ENCODE peak calls at places on chromosomes 4 and X, in ten cellular contexts. P is endodermal cell, Y is astrocyte of the spinal cord, K is IMR-90, L is upper lobe of left lung, B is astrocyte, M is AG10803, O is tibial artery, Q is foreskin keratinocyte, R is nephron progenitor cell. U is an unnamed sample.

GRCh38 chr4:150493846-150494245 is 88.1 kb upstream of the MAB21L2 start:
- DNase-seq in M (peak), B (peak), K (no peak), Y (no peak), O (no peak), R (no peak), Q (no peak), P (no peak), L (no peak), U (peak)

GRCh38 chr4:2070421-2071251 is 11.5 kb downstream of the NAT8L start:
- DNase-seq in L (peak), R (no peak), Q (no peak), O (no peak), P (peak), Y (no peak), K (no peak), B (no peak), M (no peak), U (no peak)

GRCh38 chr4:26074672-26075071 is 160.7 kb downstream of the SMIM20 start:
- DNase-seq in O (no peak), R (no peak), B (no peak), K (no peak), Q (no peak), Y (no peak), P (no peak), L (no peak), M (no peak), U (no peak)

GRCh38 chrX:129015381-129015780 is 507.9 kb downstream of the SMARCA1 start:
- DNase-seq in L (no peak), B (no peak), P (no peak), O (no peak), Q (no peak), M (no peak), R (no peak), K (no peak), Y (no peak), U (no peak)

GRCh38 chrX:78168065-78168464 is 28.6 kb upstream of the TAF9B start:
- DNase-seq in O (no peak), R (no peak), Q (no peak), M (no peak), K (no peak), Y (no peak), P (no peak), B (no peak), L (no peak), U (no peak)

GRCh38 chr4:110104661-110105060 is 93.8 kb downstream of the ELOVL6 start:
- DNase-seq in K (no peak), B (no peak), M (no peak), O (no peak), P (peak), R (no peak), L (no peak), Q (no peak), Y (no peak), U (no peak)

GRCh38 chr4:70842761-70843435 is 3.2 kb upstream of the GRSF1 start:
- DNase-seq in M (no peak), O (no peak), L (no peak), B (no peak), Y (no peak), P (no peak), K (no peak), Q (no peak), R (no peak), U (no peak)

GRCh38 chrX:11558972-11559371 is 106.7 kb downstream of the ARHGAP6 start:
- DNase-seq in R (peak), Q (no peak), P (peak), M (no peak), Y (no peak), B (no peak), O (no peak), L (no peak), K (no peak), U (no peak)

GRCh38 chr4:3878678-3879077 is 112.5 kb downstream of the ADRA2C start:
- DNase-seq in O (no peak), R (no peak), K (no peak), M (no peak), B (no peak), Q (no peak), P (no peak), Y (no peak), L (no peak), U (no peak)

GRCh38 chrX:154020500-154021115 is 906 bp upstream of the IRAK1 start:
- DNase-seq in B (no peak), K (no peak), P (no peak), L (no peak), R (no peak), Y (no peak), O (no peak), Q (no peak), M (peak), U (no peak)

GRCh38 chrX:107450823-107451509 is 1.5 kb downstream of the FRMPD3 start:
- DNase-seq in Y (no peak), M (no peak), B (no peak), P (peak), R (peak), L (no peak), O (no peak), K (no peak), Q (no peak), U (no peak)

GRCh38 chr4:184331155-184331995 is 113.7 kb upstream of the ENPP6 start:
- DNase-seq in L (no peak), Q (no peak), P (peak), O (no peak), M (no peak), B (no peak), Y (no peak), R (no peak), K (peak), U (no peak)

GRCh38 chr4:158841540-158841939 is 72.7 kb downstream of the FNIP2 start:
- DNase-seq in P (no peak), M (no peak), Y (no peak), R (no peak), B (no peak), O (no peak), Q (no peak), L (no peak), K (no peak), U (no peak)

GRCh38 chr4:147378780-147379179 is 102.1 kb upstream of the EDNRA start:
- DNase-seq in R (no peak), K (no peak), Q (peak), Y (no peak), O (no peak), B (no peak), P (no peak), M (no peak), L (no peak), U (no peak)

GRCh38 chrX:104392350-104392749 is 137.6 kb upstream of the ESX1 start:
- DNase-seq in B (no peak), Y (no peak), R (no peak), Q (no peak), O (no peak), M (no peak), P (no peak), K (no peak), L (no peak), U (no peak)

GRCh38 chr4:53932784-53933183 is 131.6 kb downstream of the CHIC2 start:
- DNase-seq in L (no peak), P (no peak), O (no peak), Y (peak), Q (no peak), R (no peak), K (peak), B (peak), M (peak), U (peak)

GRCh38 chr4:48960988-48961635 is 25.0 kb upstream of the CWH43 start:
- DNase-seq in K (no peak), Q (peak), Y (no peak), R (no peak), L (no peak), P (no peak), M (no peak), O (no peak), B (no peak), U (no peak)

GRCh38 chrX:54479471-54480122 is 16.4 kb downstream of the FGD1 start:
- DNase-seq in R (peak), B (no peak), L (no peak), O (no peak), K (no peak), M (no peak), Q (no peak), Y (no peak), P (peak), U (no peak)

GRCh38 chr4:6179362-6179761 is 21.0 kb downstream of the JAKMIP1 start:
- DNase-seq in K (no peak), Q (no peak), Y (no peak), O (no peak), L (no peak), R (no peak), B (no peak), M (no peak), P (no peak), U (no peak)

GRCh38 chr4:52911684-52912294 is 49.7 kb downstream of the RASL11B start:
- DNase-seq in M (peak), Y (peak), O (peak), B (peak), K (peak), R (peak), Q (peak), L (no peak), P (peak), U (peak)
- TF ChIP-seq CTCF in M (peak), Y (peak), O (peak), B (peak), K (peak), R (peak), Q (peak), L (peak), P (peak), U (peak)

GRCh38 chr4:43048570-43048969 is 156.1 kb downstream of the GRXCR1 start:
- DNase-seq in Y (no peak), O (no peak), Q (no peak), R (no peak), B (no peak), K (no peak), M (no peak), P (peak), L (no peak), U (no peak)
- TF ChIP-seq CTCF in Y (no peak), O (no peak), Q (no peak), R (no peak), B (no peak), K (peak), M (no peak), P (peak), L (no peak), U (no peak)

GRCh38 chr4:83906561-83906960 is 370.7 kb downstream of the GPAT3 start:
- DNase-seq in L (no peak), B (peak), K (peak), R (no peak), M (peak), O (no peak), Q (no peak), Y (no peak), P (no peak), U (peak)

GRCh38 chr4:83910693-83911092 is 374.8 kb downstream of the GPAT3 start:
- DNase-seq in R (no peak), P (no peak), Q (no peak), O (no peak), K (no peak), M (no peak), Y (no peak), L (no peak), B (no peak), U (no peak)

GRCh38 chr4:83905952-83906351 is 370.0 kb downstream of the GPAT3 start:
- DNase-seq in Y (no peak), P (peak), K (no peak), R (peak), B (no peak), L (no peak), O (no peak), Q (no peak), M (no peak), U (no peak)
- TF ChIP-seq CTCF in Y (peak), P (peak), K (peak), R (peak), B (no peak), L (no peak), O (no peak), Q (peak), M (no peak), U (no peak)

GRCh38 chr4:105708376-105709080 is at the start of the genes GSTCD and INTS12:
- DNase-seq in B (peak), K (peak), P (peak), M (peak), R (peak), Y (peak), L (peak), O (peak), Q (peak), U (peak)
- TF ChIP-seq CTCF in B (no peak), K (no peak), P (no peak), M (no peak), R (no peak), Y (no peak), L (peak), O (no peak), Q (no peak), U (no peak)